ENCODE peak calls at places on chromosomes 6 and 20, in four cellular contexts. One of them, this sample, is unnamed.

GRCh38 chr6:156866181-156866862 is 89.1 kb downstream of the ARID1B start:
- DNase-seq in cardiac muscle cell: peak
- DNase-seq in A673: no peak
- DNase-seq in fibroblast of lung: peak
- DNase-seq in this sample: no peak

GRCh38 chr6:6825153-6825847 is 236.8 kb downstream of the LY86 start:
- DNase-seq in fibroblast of lung: no peak
- DNase-seq in cardiac muscle cell: no peak
- DNase-seq in A673: no peak
- DNase-seq in this sample: no peak

GRCh38 chr20:17895641-17896246 is 72.8 kb downstream of the SNX5 start:
- DNase-seq in fibroblast of lung: peak
- DNase-seq in cardiac muscle cell: peak
- DNase-seq in A673: no peak
- DNase-seq in this sample: peak

GRCh38 chr6:92110390-92110789 is 1309.0 kb downstream of the EPHA7 start:
- DNase-seq in fibroblast of lung: peak
- DNase-seq in A673: no peak
- DNase-seq in cardiac muscle cell: no peak
- DNase-seq in this sample: no peak

GRCh38 chr20:1619861-1620444 is at the start of gene SIRPB1:
- DNase-seq in cardiac muscle cell: no peak
- DNase-seq in A673: peak
- DNase-seq in fibroblast of lung: peak
- DNase-seq in this sample: no peak

GRCh38 chr6:112116215-112116614 is 28.8 kb downstream of the FAM229B start:
- DNase-seq in cardiac muscle cell: no peak
- DNase-seq in fibroblast of lung: no peak
- DNase-seq in A673: peak
- DNase-seq in this sample: no peak

GRCh38 chr20:57671662-57672061 is 38.2 kb downstream of the PMEPA1 start:
- DNase-seq in cardiac muscle cell: no peak
- DNase-seq in A673: no peak
- DNase-seq in fibroblast of lung: no peak
- DNase-seq in this sample: no peak

GRCh38 chr20:5835870-5836269 is 85.7 kb downstream of the SHLD1 start:
- DNase-seq in cardiac muscle cell: peak
- DNase-seq in fibroblast of lung: peak
- DNase-seq in A673: no peak
- DNase-seq in this sample: no peak

GRCh38 chr6:166533205-166533824 is 53.2 kb downstream of the RAMACL start:
- DNase-seq in A673: no peak
- DNase-seq in fibroblast of lung: no peak
- DNase-seq in cardiac muscle cell: no peak
- DNase-seq in this sample: no peak

GRCh38 chr6:10720229-10720959 is 2.5 kb upstream of the TMEM14C start:
- DNase-seq in cardiac muscle cell: peak
- DNase-seq in A673: peak
- DNase-seq in fibroblast of lung: peak
- DNase-seq in this sample: no peak

GRCh38 chr6:43937236-43938177 is 167.5 kb downstream of the VEGFA start:
- DNase-seq in fibroblast of lung: no peak
- DNase-seq in cardiac muscle cell: no peak
- DNase-seq in A673: no peak
- DNase-seq in this sample: no peak

GRCh38 chr6:89145461-89145961 is 344 bp upstream of the PM20D2 start:
- DNase-seq in A673: peak
- DNase-seq in fibroblast of lung: peak
- DNase-seq in cardiac muscle cell: peak
- DNase-seq in this sample: no peak

GRCh38 chr6:43912598-43913387 is 142.8 kb downstream of the VEGFA start:
- DNase-seq in fibroblast of lung: no peak
- DNase-seq in cardiac muscle cell: no peak
- DNase-seq in A673: no peak
- DNase-seq in this sample: no peak

GRCh38 chr20:48483667-48484066 is 344.1 kb downstream of the PREX1 start:
- DNase-seq in cardiac muscle cell: no peak
- DNase-seq in fibroblast of lung: no peak
- DNase-seq in A673: no peak
- DNase-seq in this sample: no peak

GRCh38 chr6:146106532-146106931 is 77.7 kb downstream of the GRM1 start:
- DNase-seq in cardiac muscle cell: no peak
- DNase-seq in fibroblast of lung: no peak
- DNase-seq in A673: no peak
- DNase-seq in this sample: no peak

GRCh38 chr20:6492396-6493055 is 275.0 kb upstream of the BMP2 start:
- DNase-seq in A673: no peak
- DNase-seq in fibroblast of lung: peak
- DNase-seq in cardiac muscle cell: peak
- DNase-seq in this sample: no peak

GRCh38 chr6:45376310-45377040 is 1.3 kb downstream of the SUPT3H start:
- DNase-seq in fibroblast of lung: peak
- DNase-seq in A673: no peak
- DNase-seq in cardiac muscle cell: peak
- DNase-seq in this sample: no peak

GRCh38 chr20:32470025-32470861 is 112.1 kb downstream of the ASXL1 start:
- DNase-seq in cardiac muscle cell: peak
- DNase-seq in A673: peak
- DNase-seq in fibroblast of lung: peak
- DNase-seq in this sample: no peak

GRCh38 chr6:119278625-119279024 is 70.9 kb downstream of the MAN1A1 start:
- DNase-seq in fibroblast of lung: no peak
- DNase-seq in A673: no peak
- DNase-seq in cardiac muscle cell: no peak
- DNase-seq in this sample: no peak

GRCh38 chr6:91565207-91565606 is 978.3 kb upstream of the MAP3K7 start:
- DNase-seq in A673: no peak
- DNase-seq in fibroblast of lung: no peak
- DNase-seq in cardiac muscle cell: no peak
- DNase-seq in this sample: no peak

GRCh38 chr6:132354517-132355167 is 46.6 kb downstream of the MOXD1 start:
- DNase-seq in fibroblast of lung: peak
- DNase-seq in cardiac muscle cell: no peak
- DNase-seq in A673: no peak
- DNase-seq in this sample: no peak

GRCh38 chr6:15327271-15327670 is 81.4 kb downstream of the JARID2 start:
- DNase-seq in fibroblast of lung: peak
- DNase-seq in A673: peak
- DNase-seq in cardiac muscle cell: no peak
- DNase-seq in this sample: no peak

GRCh38 chr6:36577298-36577697 is 16.9 kb upstream of the SRSF3 start:
- DNase-seq in A673: no peak
- DNase-seq in fibroblast of lung: peak
- DNase-seq in cardiac muscle cell: peak
- DNase-seq in this sample: no peak

GRCh38 chr6:16972535-16972934 is 129.3 kb upstream of the STMND1 start:
- DNase-seq in cardiac muscle cell: no peak
- DNase-seq in fibroblast of lung: no peak
- DNase-seq in A673: peak
- DNase-seq in this sample: no peak

GRCh38 chr6:161379828-161380598 is 106.2 kb upstream of the AGPAT4 start:
- DNase-seq in A673: no peak
- DNase-seq in cardiac muscle cell: peak
- DNase-seq in fibroblast of lung: no peak
- DNase-seq in this sample: no peak
- H3K27ac ChIP-seq in A673: no peak
- H3K27ac ChIP-seq in cardiac muscle cell: no peak
- H3K27ac ChIP-seq in fibroblast of lung: no peak
- H3K27ac ChIP-seq in this sample: no peak

DNA sequence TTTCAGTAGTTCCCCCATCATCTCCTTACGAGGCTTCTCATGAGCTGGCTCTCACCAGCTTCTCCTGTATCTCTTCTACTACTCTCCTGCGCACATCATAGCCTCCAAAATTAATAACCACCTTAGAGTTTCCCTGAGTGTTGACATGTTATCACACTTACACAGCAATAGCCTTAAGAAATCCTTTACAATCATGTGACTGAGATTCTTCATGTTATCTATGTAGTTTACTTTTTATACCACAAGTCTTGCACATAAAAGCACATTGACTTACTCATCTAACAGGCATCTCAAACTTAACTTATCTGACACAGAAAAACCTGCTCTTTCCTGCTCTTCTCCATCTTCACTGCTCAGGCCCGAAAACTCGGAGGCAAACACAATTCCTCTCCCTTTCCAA is 103.7 kb upstream of the TAB2 start:
- DNase-seq in A673: no peak
- DNase-seq in cardiac muscle cell: peak
- DNase-seq in fibroblast of lung: peak
- DNase-seq in this sample: no peak
- H3K27ac ChIP-seq in A673: no peak
- H3K27ac ChIP-seq in cardiac muscle cell: no peak
- H3K27ac ChIP-seq in fibroblast of lung: no peak
- H3K27ac ChIP-seq in this sample: no peak

DNA sequence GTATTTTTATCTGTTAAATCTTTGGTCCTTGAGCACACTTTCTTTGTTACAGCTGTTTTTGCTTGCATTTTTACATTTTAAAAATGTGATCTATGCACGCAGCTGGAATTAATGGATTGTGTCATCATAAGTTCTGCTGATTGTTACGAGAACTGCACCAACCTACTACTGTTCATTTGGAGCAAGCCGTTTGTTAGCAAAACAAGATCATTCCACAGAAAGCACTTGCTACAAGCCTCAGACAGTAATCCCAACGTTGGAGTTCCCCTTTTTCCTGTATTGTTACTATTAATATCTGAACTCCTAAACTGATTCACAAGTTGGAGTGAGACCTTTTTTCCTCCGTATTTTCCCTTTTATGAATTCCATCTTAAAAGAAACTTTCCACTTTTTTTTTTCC is 3.5 kb downstream of the TENT5A start:
- DNase-seq in cardiac muscle cell: no peak
- DNase-seq in A673: no peak
- DNase-seq in fibroblast of lung: peak
- DNase-seq in this sample: no peak
- H3K27ac ChIP-seq in cardiac muscle cell: no peak
- H3K27ac ChIP-seq in A673: no peak
- H3K27ac ChIP-seq in fibroblast of lung: no peak
- H3K27ac ChIP-seq in this sample: no peak

DNA sequence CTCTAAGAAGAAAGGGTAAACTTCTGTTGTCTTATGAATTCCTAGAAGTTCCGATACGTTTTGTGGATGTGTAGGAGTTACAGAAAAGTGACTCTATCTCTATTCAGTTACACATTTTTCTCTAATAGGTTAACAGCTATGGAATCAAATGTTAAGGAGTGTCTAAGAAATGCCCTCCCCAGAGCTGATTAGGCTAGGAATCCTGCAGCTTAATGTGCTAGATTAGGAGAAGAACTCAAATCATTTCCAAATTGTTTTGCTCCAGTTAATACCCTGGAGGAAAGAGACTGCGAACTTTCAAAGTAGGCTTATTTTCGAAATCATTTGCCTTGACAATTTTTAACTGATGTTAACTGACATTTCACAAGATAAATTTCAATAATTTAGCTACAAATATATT is 51.9 kb downstream of the IBTK start:
- DNase-seq in A673: no peak
- DNase-seq in cardiac muscle cell: no peak
- DNase-seq in fibroblast of lung: no peak
- DNase-seq in this sample: no peak
- H3K27ac ChIP-seq in A673: peak
- H3K27ac ChIP-seq in cardiac muscle cell: no peak
- H3K27ac ChIP-seq in fibroblast of lung: no peak
- H3K27ac ChIP-seq in this sample: no peak

GRCh38 chr20:8132015-8132631 is at the start of gene PLCB1:
- DNase-seq in cardiac muscle cell: peak
- DNase-seq in fibroblast of lung: peak
- DNase-seq in A673: peak
- DNase-seq in this sample: peak
- H3K27ac ChIP-seq in cardiac muscle cell: no peak
- H3K27ac ChIP-seq in fibroblast of lung: peak
- H3K27ac ChIP-seq in A673: peak
- H3K27ac ChIP-seq in this sample: no peak

GRCh38 chr20:34110025-34111013 is 1.7 kb downstream of the EIF2S2 start:
- DNase-seq in fibroblast of lung: peak
- DNase-seq in cardiac muscle cell: peak
- DNase-seq in A673: peak
- DNase-seq in this sample: no peak
- H3K27ac ChIP-seq in fibroblast of lung: peak
- H3K27ac ChIP-seq in cardiac muscle cell: peak
- H3K27ac ChIP-seq in A673: peak
- H3K27ac ChIP-seq in this sample: no peak